ENCODE peak calls at places on chromosomes 13 and 19, in four cellular contexts. Y, R, T and J are unnamed samples.

GRCh38 chr13:113058129-113058987 is 47.2 kb upstream of the F7 start:
- DNase-seq in Y (no peak), R (no peak), T (no peak), J (no peak)

GRCh38 chr13:20558982-20559381 is 8.0 kb upstream of the IFT88 start:
- DNase-seq in Y (no peak), R (no peak), T (no peak), J (no peak)

GRCh38 chr13:34243396-34243795 is 425.4 kb downstream of the RFC3 start:
- DNase-seq in Y (no peak), R (no peak), T (no peak), J (no peak)

GRCh38 chr19:2135474-2136402 is 15.6 kb downstream of the AP3D1 start:
- DNase-seq in Y (no peak), R (no peak), T (no peak), J (no peak)

GRCh38 chr13:63024458-63024857 is 1608.8 kb upstream of the PCDH20 start:
- DNase-seq in Y (no peak), R (peak; percentile 45), T (no peak), J (peak; percentile 13)

GRCh38 chr13:28466151-28466550 is 28.8 kb downstream of the FLT1 start:
- DNase-seq in Y (peak; percentile 42), R (no peak), T (no peak), J (no peak)

GRCh38 chr19:33621811-33622504 is at the start of gene CHST8:
- DNase-seq in Y (no peak), R (peak; percentile 93), T (no peak), J (peak; percentile 61)

GRCh38 chr19:49150944-49151243 is 4.3 kb downstream of the HRC start:
- DNase-seq in Y (no peak), R (no peak), T (no peak), J (no peak)

GRCh38 chr13:100601716-100602115 is 13.1 kb upstream of the GGACT start:
- DNase-seq in Y (no peak), R (no peak), T (no peak), J (no peak)

GRCh38 chr13:35484384-35484783 is 7.9 kb upstream of the MAB21L1 start:
- DNase-seq in Y (no peak), R (no peak), T (no peak), J (no peak)

GRCh38 chr13:107466326-107466725 is 749.0 kb downstream of the LIG4 start:
- DNase-seq in Y (peak; percentile 71), R (no peak), T (no peak), J (peak; percentile 63)

GRCh38 chr13:30743319-30744055 is 8.1 kb downstream of the ALOX5AP start:
- DNase-seq in Y (peak; percentile 93), R (no peak), T (peak; percentile 76), J (peak; percentile 88)

DNA sequence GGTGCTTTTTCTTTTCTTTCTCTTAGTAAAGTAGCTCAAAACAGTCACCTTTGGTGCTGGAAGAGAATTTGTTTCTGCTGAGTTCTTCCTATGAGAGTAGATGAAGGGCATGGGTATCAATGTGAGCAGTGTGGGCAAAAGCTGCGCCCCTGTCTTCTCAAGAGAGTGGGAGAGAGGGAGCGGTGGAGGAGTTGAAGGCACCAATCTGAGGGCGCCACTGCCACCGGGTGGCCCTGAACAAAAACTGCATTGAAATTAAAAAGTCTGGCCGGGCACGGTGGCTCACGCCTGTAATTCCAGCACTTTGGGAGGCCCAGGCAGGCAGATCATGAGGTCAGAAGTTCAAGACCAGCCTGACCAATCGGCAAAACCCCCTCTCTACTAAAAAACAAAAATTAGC is 28.7 kb upstream of the EPHX3 start:
- DNase-seq in Y (peak; percentile 18), R (peak; percentile 65), T (no peak), J (no peak)
- TF ChIP-seq CTCF in Y (peak; percentile 57), R (peak; percentile 47), T (peak; percentile 55), J (peak; percentile 18)

DNA sequence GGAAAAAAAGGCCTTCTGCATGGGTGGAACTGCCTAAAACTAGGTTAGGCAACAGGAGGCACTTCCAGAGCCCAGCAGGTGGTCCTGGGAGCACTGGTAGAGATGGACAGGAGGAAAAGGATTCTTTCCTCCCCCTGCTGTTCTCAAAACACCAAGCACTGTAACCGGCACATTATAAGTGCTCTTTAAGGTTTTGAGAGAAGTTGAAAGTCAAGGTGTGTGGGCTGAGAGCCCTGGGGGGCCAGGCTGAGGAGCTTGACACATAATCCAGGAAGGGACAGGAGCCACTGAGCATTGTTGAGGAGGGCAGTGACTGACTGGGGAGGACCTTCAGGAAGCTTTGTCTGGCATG is 32.3 kb downstream of the SPATA13 start:
- DNase-seq in Y (no peak), R (no peak), T (no peak), J (no peak)
- TF ChIP-seq EZH2phosphoT487 in Y (no peak), R (no peak), T (no peak), J (no peak)

GRCh38 chr13:94470126-94470525 is 9.4 kb downstream of the DCT start:
- DNase-seq in Y (no peak), R (no peak), T (no peak), J (no peak)
- H3K4me2 ChIP-seq in Y (no peak overlapping the region), R (no peak overlapping the region), T (no peak overlapping the region), J (no peak overlapping the region)

GRCh38 chr13:33069365-33069764 is 53.1 kb downstream of the KL start:
- DNase-seq in Y (peak; percentile 26), R (no peak), T (no peak), J (no peak)
- TF ChIP-seq CTCF in Y (peak; percentile 50), R (peak; percentile 34), T (peak; percentile 42), J (no peak)